ENCODE peak calls at places on chromosomes 16 and 17, in nine cellular contexts. Q, B, C, U, Y, A, D, F and T are unnamed samples.

GRCh38 chr17:28643979-28644781 is 778 bp downstream of the BLTP2 start:
- DNase-seq in Q (peak), B (peak), C (peak), U (peak), Y (peak), A (no peak), D (peak), F (peak), T (peak)

GRCh38 chr17:33463887-33464286 is 170.8 kb upstream of the ASIC2 start:
- DNase-seq in Q (no peak), B (no peak), C (no peak), U (no peak), Y (no peak), A (no peak), D (no peak), F (no peak), T (no peak)

GRCh38 chr16:23678430-23679273 is at the start of gene PLK1:
- DNase-seq in Q (peak), B (peak), C (peak), U (peak), Y (peak), A (peak), D (peak), F (peak), T (peak)

GRCh38 chr17:76920364-76921139 is 52.3 kb downstream of the MGAT5B start:
- DNase-seq in Q (no peak), B (no peak), C (no peak), U (no peak), Y (no peak), A (no peak), D (no peak), F (no peak), T (no peak)

GRCh38 chr16:66988197-66988788 is at the start of gene CES4A:
- DNase-seq in Q (no peak), B (no peak), C (no peak), U (peak), Y (no peak), A (peak), D (peak), F (no peak), T (no peak)

GRCh38 chr17:29760771-29761682 is 138.3 kb upstream of the CORO6 start:
- DNase-seq in Q (no peak), B (peak), C (peak), U (peak), Y (peak), A (peak), D (peak), F (peak), T (peak)

GRCh38 chr17:61393550-61393903 is 6.1 kb upstream of the TBX2 start:
- DNase-seq in Q (no peak), B (no peak), C (peak), U (peak), Y (no peak), A (no peak), D (no peak), F (no peak), T (no peak)

GRCh38 chr17:47267354-47267828 is 13.8 kb downstream of the ITGB3 start:
- DNase-seq in Q (no peak), B (no peak), C (peak), U (peak), Y (no peak), A (no peak), D (no peak), F (no peak), T (peak)

GRCh38 chr17:77318491-77319210 is 177.9 kb downstream of the SEC14L1 start:
- DNase-seq in Q (no peak), B (peak), C (peak), U (peak), Y (peak), A (no peak), D (peak), F (peak), T (no peak)

GRCh38 chr17:59199398-59199797 is 10.4 kb upstream of the SMG8 start:
- DNase-seq in Q (no peak), B (peak), C (no peak), U (no peak), Y (no peak), A (no peak), D (peak), F (no peak), T (no peak)

GRCh38 chr16:13936596-13937081 is 16.7 kb downstream of the ERCC4 start:
- DNase-seq in Q (no peak), B (no peak), C (peak), U (peak), Y (no peak), A (no peak), D (peak), F (no peak), T (no peak)

GRCh38 chr16:9869776-9870175 is 312.5 kb downstream of the GRIN2A start:
- DNase-seq in Q (no peak), B (no peak), C (no peak), U (no peak), Y (no peak), A (no peak), D (no peak), F (no peak), T (no peak)

GRCh38 chr17:36459045-36459444 is 27.4 kb upstream of the ZNHIT3 start:
- DNase-seq in Q (no peak), B (peak), C (no peak), U (no peak), Y (no peak), A (no peak), D (no peak), F (no peak), T (no peak)

GRCh38 chr17:7842380-7842949 is 8.4 kb downstream of the KDM6B start:
- DNase-seq in Q (peak), B (no peak), C (peak), U (peak), Y (peak), A (no peak), D (peak), F (peak), T (no peak)

GRCh38 chr17:36890398-36891190 is 46.7 kb upstream of the LHX1 start:
- DNase-seq in Q (no peak), B (no peak), C (no peak), U (no peak), Y (no peak), A (no peak), D (no peak), F (no peak), T (no peak)

GRCh38 chr17:62907961-62908360 is 58.1 kb upstream of the TANC2 start:
- DNase-seq in Q (no peak), B (no peak), C (no peak), U (no peak), Y (no peak), A (no peak), D (no peak), F (no peak), T (no peak)

GRCh38 chr16:89900885-89901284 is 17.8 kb upstream of the MC1R start:
- DNase-seq in Q (no peak), B (no peak), C (no peak), U (no peak), Y (no peak), A (no peak), D (no peak), F (no peak), T (no peak)
- TF ChIP-seq POLR2A in Q (no peak), B (no peak), C (no peak), U (no peak), Y (no peak), A (no peak), D (no peak), F (no peak), T (no peak)

GRCh38 chr16:31489616-31490584 is 7.0 kb downstream of the SLC5A2 start:
- DNase-seq in Q (no peak), B (no peak), C (no peak), U (no peak), Y (no peak), A (no peak), D (no peak), F (no peak), T (no peak)
- TF ChIP-seq POLR2A in Q (no peak), B (no peak), C (no peak), U (no peak), Y (no peak), A (no peak), D (no peak), F (no peak), T (no peak)

DNA sequence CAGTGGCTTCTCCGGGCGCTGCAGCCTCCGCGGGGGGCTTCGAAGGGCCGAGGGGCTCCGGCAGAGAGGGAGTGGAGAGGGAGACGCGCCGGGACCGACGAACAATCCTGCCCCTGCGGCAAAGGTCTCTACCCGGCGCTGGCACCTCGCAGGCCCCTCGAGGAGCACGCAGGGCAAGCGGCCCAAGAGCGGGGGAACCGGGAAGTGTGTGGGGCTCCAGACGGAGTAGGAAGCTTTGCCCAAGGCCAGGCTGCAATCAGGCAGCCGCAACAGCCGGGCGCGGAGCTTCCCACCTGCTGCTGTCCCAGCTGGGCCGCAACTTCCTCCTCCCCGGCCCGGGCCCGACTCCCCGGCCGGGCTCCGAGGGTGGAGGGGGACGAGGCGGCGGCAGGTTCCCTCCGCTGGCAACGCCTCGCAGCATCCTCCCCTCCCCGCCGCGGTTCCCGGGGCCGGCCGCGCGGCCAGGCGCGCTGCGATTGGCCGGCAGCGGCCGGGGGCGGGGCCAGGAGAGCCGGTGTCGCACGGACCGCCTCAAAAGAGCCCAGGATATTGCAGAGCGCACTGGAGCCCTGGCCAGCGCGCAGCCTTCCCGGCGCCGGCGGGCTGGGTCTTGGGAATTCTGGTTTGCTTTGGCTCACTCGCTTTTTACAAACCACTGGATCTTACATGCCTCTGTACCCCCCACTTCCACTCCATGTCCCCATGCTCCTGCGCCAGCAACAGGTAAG is at the start of gene KCNJ2:
- DNase-seq in Q (peak), B (peak), C (peak), U (peak), Y (peak), A (peak), D (peak), F (peak), T (peak)
- TF ChIP-seq POLR2A in Q (no peak), B (peak), C (peak), U (peak), Y (no peak), A (peak), D (peak), F (no peak), T (no peak)

GRCh38 chr17:67366193-67367157 is at the start of gene PSMD12:
- DNase-seq in Q (peak), B (peak), C (peak), U (peak), Y (peak), A (peak), D (peak), F (peak), T (peak)
- TF ChIP-seq POLR2A in Q (peak), B (no peak), C (peak), U (peak), Y (no peak), A (peak), D (peak), F (no peak), T (peak)